ENCODE peak calls at places on chromosomes 11 and 22, in ten cellular contexts. R, J, S, W, G, K, H, N, L and P are unnamed samples.

GRCh38 chr22:45483319-45483718 is 19.4 kb upstream of the FBLN1 start:
- DNase-seq in N (no peak), K (peak; percentile 2), W (no peak), J (no peak), R (no peak), G (no peak), S (no peak), H (no peak), L (no peak), P (no peak)

GRCh38 chr11:113377606-113378005 is 10.0 kb upstream of the ANKK1 start:
- DNase-seq in W (no peak), K (no peak), S (no peak), H (no peak), R (peak; percentile 4), G (no peak), L (no peak), J (peak; percentile 13), N (no peak), P (no peak)

GRCh38 chr11:2748061-2748813 is 48.4 kb upstream of the KCNQ1OT1 start:
- DNase-seq in N (no peak), S (no peak), K (peak; percentile 37), H (peak; percentile 45), W (no peak), R (no peak), J (no peak), G (no peak), L (no peak), P (no peak)

GRCh38 chr11:47912843-47913437 is 64.8 kb upstream of the NUP160 start:
- DNase-seq in W (no peak), G (no peak), N (no peak), H (no peak), R (no peak), K (no peak), S (no peak), L (no peak), J (no peak), P (peak; percentile 32)

GRCh38 chr11:65797711-65798110 is 10.8 kb downstream of the OVOL1 start:
- DNase-seq in G (no peak), N (no peak), W (no peak), H (no peak), J (no peak), K (no peak), R (no peak), L (no peak), S (no peak), P (no peak)

GRCh38 chr11:128029219-128029722 is 558.1 kb downstream of the ETS1 start:
- DNase-seq in L (no peak), W (no peak), R (no peak), N (peak; percentile 22), J (no peak), H (no peak), G (no peak), K (no peak), S (no peak), P (no peak)

GRCh38 chr22:49502126-49502826 is 325.4 kb downstream of the BRD1 start:
- DNase-seq in J (no peak), N (no peak), L (no peak), W (peak; percentile 59), S (peak; percentile 45), H (no peak), G (no peak), R (no peak), K (no peak), P (no peak)

GRCh38 chr11:12077535-12078280 is 32.7 kb upstream of the MICAL2 start:
- DNase-seq in J (peak; percentile 68), G (no peak), S (no peak), N (no peak), H (no peak), K (no peak), L (no peak), R (no peak), W (no peak), P (peak; percentile 83)

GRCh38 chr22:41782316-41782715 is 18.2 kb upstream of the CCDC134 start:
- DNase-seq in L (peak; percentile 11), N (no peak), J (no peak), R (no peak), H (no peak), S (peak; percentile 83), K (no peak), W (no peak), G (peak; percentile 25), P (no peak)

GRCh38 chr11:71459076-71459766 is 6.2 kb downstream of the NADSYN1 start:
- DNase-seq in S (no peak), N (no peak), G (no peak), K (no peak), W (no peak), R (no peak), J (no peak), H (peak; percentile 21), L (no peak), P (no peak)

GRCh38 chr11:9616042-9616640 is 42.7 kb downstream of the WEE1 start:
- DNase-seq in G (no peak), K (no peak), J (no peak), R (no peak), H (no peak), N (no peak), W (peak; percentile 39), S (peak; percentile 23), L (no peak), P (no peak)

GRCh38 chr11:72254299-72254993 is 10.5 kb upstream of the PHOX2A start:
- DNase-seq in G (no peak), H (no peak), W (no peak), R (no peak), K (no peak), L (no peak), J (no peak), S (no peak), N (no peak), P (no peak)

GRCh38 chr11:63862923-63863322 is 24.0 kb downstream of the MARK2 start:
- DNase-seq in G (no peak), S (peak; percentile 40), K (no peak), W (no peak), L (no peak), J (no peak), R (no peak), N (no peak), H (no peak), P (no peak)

GRCh38 chr22:25420925-25421904 is 143.3 kb upstream of the GRK3 start:
- DNase-seq in W (no peak), S (no peak), R (no peak), H (no peak), J (no peak), N (peak; percentile 31), G (no peak), L (no peak), K (no peak), P (no peak)

GRCh38 chr22:39748877-39749276 is 144.7 kb downstream of the ENTHD1 start:
- DNase-seq in L (no peak), R (no peak), W (no peak), J (no peak), H (no peak), N (peak; percentile 69), S (peak; percentile 69), G (no peak), K (no peak), P (peak; percentile 64)

GRCh38 chr11:36350137-36350513 is 54.0 kb downstream of the PRR5L start:
- DNase-seq in K (no peak), W (no peak), L (no peak), J (no peak), R (no peak), S (peak; percentile 41), N (no peak), H (no peak), G (no peak), P (no peak)

GRCh38 chr11:75816561-75817239 is 1.7 kb downstream of the UVRAG start:
- DNase-seq in S (peak; percentile 59), W (no peak), H (no peak), K (no peak), G (no peak), N (no peak), J (no peak), R (no peak), L (no peak), P (no peak)

GRCh38 chr22:46896568-46897245 is 134.3 kb downstream of the TBC1D22A start:
- DNase-seq in K (no peak), N (no peak), G (no peak), W (no peak), S (no peak), L (no peak), H (no peak), J (no peak), R (no peak), P (no peak)

GRCh38 chr11:3160252-3161031 is 4.7 kb downstream of the OSBPL5 start:
- DNase-seq in H (peak; percentile 93), J (peak; percentile 75), G (no peak), R (peak; percentile 87), S (no peak), K (peak; percentile 87), L (no peak), W (no peak), N (peak; percentile 83), P (peak; percentile 58)

GRCh38 chr11:130555251-130555841 is 106.9 kb downstream of the ADAMTS15 start:
- DNase-seq in W (no peak), R (no peak), L (no peak), G (no peak), H (peak; percentile 68), J (no peak), K (no peak), S (no peak), N (no peak), P (no peak)

GRCh38 chr22:20405931-20406685 is 12.2 kb downstream of the ZNF74 start:
- DNase-seq in J (no peak), L (no peak), K (peak; percentile 30), G (no peak), W (no peak), N (no peak), H (no peak), S (no peak), R (no peak), P (no peak)

GRCh38 chr22:46187862-46188261 is 37.5 kb downstream of the PPARA start:
- DNase-seq in L (no peak), G (no peak), N (no peak), H (no peak), S (no peak), K (no peak), J (peak; percentile 26), W (peak; percentile 50), R (no peak), P (no peak)

GRCh38 chr11:61959026-61959608 is 8.3 kb downstream of the FTH1 start:
- DNase-seq in K (no peak), N (no peak), J (peak; percentile 63), R (no peak), L (no peak), G (no peak), S (no peak), W (peak; percentile 63), H (no peak), P (peak; percentile 79)

GRCh38 chr22:31321421-31321820 is 24.7 kb downstream of the PATZ1 start:
- DNase-seq in G (no peak), L (no peak), S (no peak), K (no peak), J (no peak), R (peak; percentile 10), H (no peak), N (no peak), W (no peak), P (no peak)

GRCh38 chr22:17942721-17943120 is 81.6 kb downstream of the MICAL3 start:
- DNase-seq in S (no peak), L (no peak), K (no peak), R (no peak), J (no peak), G (no peak), N (no peak), H (no peak), W (no peak), P (no peak)

GRCh38 chr22:39254789-39255298 is 10.1 kb upstream of the PDGFB start:
- DNase-seq in J (peak; percentile 74), L (peak; percentile 55), R (no peak), H (peak; percentile 82), N (no peak), K (no peak), S (peak; percentile 35), W (no peak), G (peak; percentile 32), P (peak; percentile 68)

GRCh38 chr11:31240340-31240904 is 129.1 kb downstream of the DCDC1 start:
- DNase-seq in H (no peak), N (peak; percentile 47), K (no peak), W (no peak), R (peak; percentile 21), G (peak; percentile 3), S (peak; percentile 32), L (no peak), J (peak; percentile 29), P (peak; percentile 58)

GRCh38 chr22:46355369-46355995 is 20.0 kb downstream of the TRMU start:
- DNase-seq in L (peak; percentile 45), S (peak; percentile 45), N (no peak), G (peak; percentile 64), J (peak; percentile 56), R (no peak), W (peak; percentile 46), K (peak; percentile 74), H (peak; percentile 79), P (peak; percentile 55)